ENCODE peak calls at places on chromosomes 5 and 9, in nine cellular contexts. U is dorsolateral prefrontal cortex; S is CD8-positive, alpha-beta memory T cell; Z is GM23338; O is heart left ventricle; D is lower lobe of right lung; I is H1; T is PC-3; Y is A673. F is an unnamed sample.

GRCh38 chr5:82068723-82069122 is 96.9 kb downstream of the ATG10 start:
- DNase-seq in U (no peak), S (peak), Z (no peak), O (no peak), D (no peak), I (no peak), T (no peak), Y (no peak), F (no peak)

GRCh38 chr5:126137771-126138474 is 285.3 kb upstream of the GRAMD2B start:
- DNase-seq in U (no peak), S (no peak), Z (no peak), O (no peak), D (no peak), I (no peak), T (peak), Y (no peak), F (no peak)

GRCh38 chr9:134025606-134026541 is 593 bp downstream of the BRD3OS start:
- DNase-seq in U (no peak), S (peak), Z (peak), O (no peak), D (peak), I (peak), T (peak), Y (peak), F (no peak)

GRCh38 chr5:111389390-111390082 is 122.8 kb downstream of the STARD4 start:
- DNase-seq in U (no peak), S (no peak), Z (no peak), O (no peak), D (no peak), I (no peak), T (peak), Y (no peak), F (no peak)

GRCh38 chr9:133967024-133967741 is 24.9 kb downstream of the VAV2 start:
- DNase-seq in U (no peak), S (no peak), Z (no peak), O (no peak), D (no peak), I (no peak), T (peak), Y (no peak), F (no peak)

GRCh38 chr9:8648271-8648670 is 848.7 kb upstream of the DMAC1 start:
- DNase-seq in U (no peak), S (no peak), Z (no peak), O (no peak), D (no peak), I (no peak), T (no peak), Y (no peak), F (no peak)

GRCh38 chr9:72154468-72155281 is 5.4 kb downstream of the GDA start:
- DNase-seq in U (no peak), S (no peak), Z (no peak), O (no peak), D (no peak), I (no peak), T (peak), Y (no peak), F (no peak)

GRCh38 chr9:131228988-131229387 is 47.3 kb downstream of the FAM78A start:
- DNase-seq in U (no peak), S (no peak), Z (no peak), O (no peak), D (no peak), I (no peak), T (no peak), Y (peak), F (no peak)

GRCh38 chr5:69030663-69031062 is 63.2 kb upstream of the SLC30A5 start:
- DNase-seq in U (no peak), S (no peak), Z (no peak), O (no peak), D (no peak), I (no peak), T (no peak), Y (peak), F (no peak)
- H3K27ac ChIP-seq in U (no peak), S (no peak), Z (no peak), O (no peak), D (no peak), I (no peak), T (no peak), Y (no peak), F (no peak)

GRCh38 chr5:141326088-141326854 is 4.0 kb upstream of the PCDHGA1 start:
- DNase-seq in U (peak), S (peak), Z (peak), O (peak), D (peak), I (peak), T (peak), Y (peak), F (peak)
- H3K27ac ChIP-seq in U (no peak), S (no peak), Z (no peak), O (peak), D (peak), I (no peak), T (no peak), Y (peak), F (peak)

DNA sequence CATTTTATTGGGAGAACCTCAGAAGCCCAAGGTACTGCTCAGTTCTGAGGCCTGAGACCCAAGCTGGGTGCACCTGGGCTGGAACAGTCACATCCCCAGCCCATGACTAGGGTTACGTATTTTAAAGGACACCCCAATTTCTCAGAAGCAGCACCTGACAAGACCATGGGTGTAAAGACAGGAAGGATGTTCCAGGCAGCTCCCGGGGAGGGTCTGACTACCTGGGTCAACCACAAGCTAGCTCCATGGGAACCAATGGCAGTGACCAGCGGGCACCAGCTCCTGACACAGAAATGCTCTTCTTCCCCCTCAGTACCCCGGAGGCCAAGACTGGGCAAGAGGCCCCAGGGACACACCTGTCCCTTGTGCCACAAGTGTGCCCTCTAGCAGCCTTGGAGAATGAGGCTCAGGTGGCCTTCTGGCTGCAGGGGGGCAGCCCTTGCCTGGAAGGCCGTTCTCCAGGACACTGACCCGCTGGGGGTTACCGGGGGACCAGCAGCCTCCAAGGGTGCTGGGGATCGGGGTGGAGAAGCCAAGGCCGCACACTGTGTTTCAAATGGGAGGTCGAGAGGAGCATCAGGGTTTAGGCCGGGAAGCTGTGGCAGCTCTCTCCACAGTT is 52.6 kb downstream of the IPPK start:
- DNase-seq in U (no peak), S (no peak), Z (no peak), O (no peak), D (no peak), I (no peak), T (no peak), Y (no peak), F (no peak)
- H3K27ac ChIP-seq in U (peak), S (no peak), Z (no peak), O (peak), D (peak), I (no peak), T (no peak), Y (no peak), F (peak)

GRCh38 chr5:107456281-107456715 is 214.4 kb downstream of the EFNA5 start:
- DNase-seq in U (no peak), S (no peak), Z (no peak), O (no peak), D (no peak), I (no peak), T (no peak), Y (no peak), F (no peak)
- H3K27ac ChIP-seq in U (no peak), S (no peak), Z (no peak), O (no peak), D (no peak), I (no peak), T (no peak), Y (no peak), F (no peak)

F was measured in spleen.